ENCODE peak calls at places on chromosomes 13 and 19, in five cellular contexts. M, A, L, X and I are unnamed samples.

GRCh38 chr19:45354443-45354842 is 13.9 kb downstream of the KLC3 start:
- DNase-seq in A (no peak), L (no peak), X (no peak), M (no peak), I (no peak)

GRCh38 chr13:104678161-104678560 is 1611.9 kb upstream of the SLC10A2 start:
- DNase-seq in L (no peak), A (no peak), X (no peak), M (no peak), I (no peak)

GRCh38 chr13:77330009-77330471 is 3.1 kb upstream of the MYCBP2 start:
- DNase-seq in M (no peak), L (peak; percentile 54), A (no peak), X (no peak), I (no peak)

GRCh38 chr13:110890279-110891150 is 24.4 kb downstream of the ANKRD10 start:
- DNase-seq in A (no peak), M (no peak), X (no peak), L (no peak), I (no peak)

GRCh38 chr13:108269601-108270328 is at the start of gene TNFSF13B:
- DNase-seq in L (peak; percentile 65), X (no peak), A (peak; percentile 30), M (peak; percentile 43), I (no peak)

GRCh38 chr19:7149956-7150705 is 80.6 kb downstream of the ZNF557 start:
- DNase-seq in L (no peak), X (no peak), M (no peak), A (no peak), I (no peak)

GRCh38 chr19:7701654-7702457 is at the start of gene FCER2:
- DNase-seq in M (no peak), A (no peak), L (no peak), X (no peak), I (no peak)

GRCh38 chr13:29402168-29402621 is 193.3 kb downstream of the SLC7A1 start:
- DNase-seq in M (no peak), A (no peak), X (no peak), L (no peak), I (no peak)